ENCODE peak calls at places on chromosomes 3 and 15, in four cellular contexts. One of them, this sample, is unnamed.

GRCh38 chr15:39321977-39322376 is 258.9 kb upstream of the THBS1 start:
- DNase-seq in T1000: no peak
- DNase-seq in GM04504: no peak
- DNase-seq in HT1080: no peak
- DNase-seq in this sample: no peak

GRCh38 chr15:31374986-31375385 is 48.4 kb downstream of the KLF13 start:
- DNase-seq in GM04504: no peak
- DNase-seq in T1000: no peak
- DNase-seq in HT1080: no peak
- DNase-seq in this sample: no peak

GRCh38 chr3:112032377-112032776 is 2.2 kb upstream of the TMPRSS7 start:
- DNase-seq in T1000: no peak
- DNase-seq in HT1080: no peak
- DNase-seq in GM04504: no peak
- DNase-seq in this sample: peak

GRCh38 chr3:194344012-194344411 is 7.1 kb downstream of the CPN2 start:
- DNase-seq in T1000: no peak
- DNase-seq in HT1080: peak
- DNase-seq in GM04504: no peak
- DNase-seq in this sample: no peak

GRCh38 chr3:161171113-161171512 is 50.0 kb upstream of the NMD3 start:
- DNase-seq in HT1080: peak
- DNase-seq in GM04504: peak
- DNase-seq in T1000: no peak
- DNase-seq in this sample: no peak

GRCh38 chr15:88812137-88812536 is 8.9 kb downstream of the ACAN start:
- DNase-seq in GM04504: no peak
- DNase-seq in T1000: no peak
- DNase-seq in HT1080: no peak
- DNase-seq in this sample: no peak

GRCh38 chr3:49378249-49378899 is 20.2 kb upstream of the GPX1 start:
- DNase-seq in GM04504: peak
- DNase-seq in T1000: no peak
- DNase-seq in HT1080: peak
- DNase-seq in this sample: no peak

GRCh38 chr3:127588675-127589577 is 1.6 kb downstream of the TPRA1 start:
- DNase-seq in GM04504: peak
- DNase-seq in T1000: peak
- DNase-seq in HT1080: peak
- DNase-seq in this sample: no peak

GRCh38 chr15:70466305-70466704 is 297.1 kb downstream of the UACA start:
- DNase-seq in GM04504: no peak
- DNase-seq in T1000: no peak
- DNase-seq in HT1080: no peak
- DNase-seq in this sample: peak

GRCh38 chr3:123347691-123348264 is 101.1 kb downstream of the ADCY5 start:
- DNase-seq in GM04504: no peak
- DNase-seq in HT1080: peak
- DNase-seq in T1000: no peak
- DNase-seq in this sample: no peak

GRCh38 chr3:159882367-159882766 is 106.3 kb upstream of the IL12A start:
- DNase-seq in HT1080: no peak
- DNase-seq in GM04504: no peak
- DNase-seq in T1000: no peak
- DNase-seq in this sample: no peak

GRCh38 chr3:65796676-65797075 is 242.0 kb downstream of the MAGI1 start:
- DNase-seq in HT1080: no peak
- DNase-seq in T1000: no peak
- DNase-seq in GM04504: no peak
- DNase-seq in this sample: no peak

GRCh38 chr15:87712211-87712610 is 544.3 kb downstream of the NTRK3 start:
- DNase-seq in HT1080: no peak
- DNase-seq in GM04504: no peak
- DNase-seq in T1000: no peak
- DNase-seq in this sample: no peak

GRCh38 chr3:55376753-55377347 is 110.3 kb downstream of the WNT5A start:
- DNase-seq in HT1080: no peak
- DNase-seq in GM04504: no peak
- DNase-seq in T1000: no peak
- DNase-seq in this sample: no peak

GRCh38 chr15:94070341-94071275 is 160.8 kb upstream of the MCTP2 start:
- DNase-seq in HT1080: peak
- DNase-seq in GM04504: peak
- DNase-seq in T1000: no peak
- DNase-seq in this sample: peak

GRCh38 chr15:43777293-43777819 is 590 bp upstream of the ELL3 start:
- DNase-seq in T1000: peak
- DNase-seq in HT1080: peak
- DNase-seq in GM04504: no peak
- DNase-seq in this sample: peak

GRCh38 chr3:141959531-141959920 is 83.1 kb downstream of the ATP1B3 start:
- DNase-seq in GM04504: no peak
- DNase-seq in HT1080: no peak
- DNase-seq in T1000: no peak
- DNase-seq in this sample: no peak

GRCh38 chr15:56839099-56839498 is 79.3 kb upstream of the TCF12 start:
- DNase-seq in T1000: no peak
- DNase-seq in HT1080: no peak
- DNase-seq in GM04504: no peak
- DNase-seq in this sample: no peak

GRCh38 chr3:177448987-177449975 is 252.0 kb upstream of the TBL1XR1 start:
- DNase-seq in HT1080: peak
- DNase-seq in T1000: peak
- DNase-seq in GM04504: no peak
- DNase-seq in this sample: no peak

GRCh38 chr15:65032823-65033537 is 3.5 kb upstream of the MTFMT start:
- DNase-seq in GM04504: peak
- DNase-seq in T1000: no peak
- DNase-seq in HT1080: peak
- DNase-seq in this sample: peak

GRCh38 chr3:173913397-173913796 is 515.9 kb downstream of the NLGN1 start:
- DNase-seq in HT1080: no peak
- DNase-seq in T1000: no peak
- DNase-seq in GM04504: no peak
- DNase-seq in this sample: no peak

This sample was measured in NCI-H524 treated with DMSO at 0.1 percent for 48 hours.